ENCODE peak calls at places on chromosome 15, in five cellular contexts. One of them, this sample, is unnamed.

GRCh38 chr15:25177955-25178801 is 223.4 kb downstream of the SNRPN start:
- DNase-seq in WTC11: peak; percentile 5
- DNase-seq in epithelial cell of esophagus: no peak
- DNase-seq in progenitor cell of endocrine pancreas: peak; percentile 5
- DNase-seq in cardiac fibroblast: no peak
- DNase-seq in this sample: peak; percentile 8

GRCh38 chr15:77596821-77597803 is 35.6 kb downstream of the LINGO1 start:
- DNase-seq in WTC11: no peak
- DNase-seq in epithelial cell of esophagus: no peak
- DNase-seq in progenitor cell of endocrine pancreas: no peak
- DNase-seq in cardiac fibroblast: no peak
- DNase-seq in this sample: no peak

GRCh38 chr15:42759093-42759492 is 22.2 kb upstream of the CDAN1 start:
- DNase-seq in WTC11: no peak
- DNase-seq in epithelial cell of esophagus: no peak
- DNase-seq in progenitor cell of endocrine pancreas: no peak
- DNase-seq in cardiac fibroblast: no peak
- DNase-seq in this sample: no peak

GRCh38 chr15:27842526-27842925 is 256.6 kb downstream of the OCA2 start:
- DNase-seq in WTC11: no peak
- DNase-seq in epithelial cell of esophagus: peak; percentile 6
- DNase-seq in progenitor cell of endocrine pancreas: no peak
- DNase-seq in cardiac fibroblast: no peak
- DNase-seq in this sample: no peak

GRCh38 chr15:25053000-25053815 is 98.4 kb downstream of the SNRPN start:
- DNase-seq in WTC11: no peak
- DNase-seq in epithelial cell of esophagus: no peak
- DNase-seq in progenitor cell of endocrine pancreas: peak; percentile 7
- DNase-seq in cardiac fibroblast: no peak
- DNase-seq in this sample: no peak

GRCh38 chr15:100277087-100277855 is 64.5 kb downstream of the ADAMTS17 start:
- DNase-seq in WTC11: no peak
- DNase-seq in epithelial cell of esophagus: no peak
- DNase-seq in progenitor cell of endocrine pancreas: no peak
- DNase-seq in cardiac fibroblast: no peak
- DNase-seq in this sample: no peak

GRCh38 chr15:78619022-78619950 is 1.5 kb downstream of the CHRNA3 start:
- DNase-seq in WTC11: peak; percentile 32
- DNase-seq in epithelial cell of esophagus: no peak
- DNase-seq in progenitor cell of endocrine pancreas: peak; percentile 7
- DNase-seq in cardiac fibroblast: no peak
- DNase-seq in this sample: no peak

GRCh38 chr15:58185439-58185838 is 47.3 kb downstream of the AQP9 start:
- DNase-seq in WTC11: no peak
- DNase-seq in epithelial cell of esophagus: no peak
- DNase-seq in progenitor cell of endocrine pancreas: no peak
- DNase-seq in cardiac fibroblast: peak; percentile 69
- DNase-seq in this sample: no peak

GRCh38 chr15:71538922-71539321 is 271.4 kb upstream of the NR2E3 start:
- DNase-seq in WTC11: no peak
- DNase-seq in epithelial cell of esophagus: no peak
- DNase-seq in progenitor cell of endocrine pancreas: no peak
- DNase-seq in cardiac fibroblast: no peak
- DNase-seq in this sample: no peak

GRCh38 chr15:61337541-61337940 is 108.4 kb upstream of the RORA start:
- DNase-seq in WTC11: no peak
- DNase-seq in epithelial cell of esophagus: no peak
- DNase-seq in progenitor cell of endocrine pancreas: no peak
- DNase-seq in cardiac fibroblast: no peak
- DNase-seq in this sample: no peak

GRCh38 chr15:35013370-35013769 is 25.3 kb upstream of the ZNF770 start:
- DNase-seq in WTC11: no peak
- DNase-seq in epithelial cell of esophagus: no peak
- DNase-seq in progenitor cell of endocrine pancreas: no peak
- DNase-seq in cardiac fibroblast: peak; percentile 61
- DNase-seq in this sample: no peak
- TF ChIP-seq CTCF in WTC11: no peak
- TF ChIP-seq CTCF in epithelial cell of esophagus: no peak
- TF ChIP-seq CTCF in progenitor cell of endocrine pancreas: no peak
- TF ChIP-seq CTCF in cardiac fibroblast: no peak
- TF ChIP-seq CTCF in this sample: no peak

GRCh38 chr15:79826800-79827199 is 70.0 kb downstream of the MTHFS start:
- DNase-seq in WTC11: no peak
- DNase-seq in epithelial cell of esophagus: no peak
- DNase-seq in progenitor cell of endocrine pancreas: no peak
- DNase-seq in cardiac fibroblast: no peak
- DNase-seq in this sample: no peak

GRCh38 chr15:79831635-79832034 is 65.2 kb downstream of the MTHFS start:
- DNase-seq in WTC11: no peak
- DNase-seq in epithelial cell of esophagus: no peak
- DNase-seq in progenitor cell of endocrine pancreas: no peak
- DNase-seq in cardiac fibroblast: no peak
- DNase-seq in this sample: no peak

GRCh38 chr15:79828447-79828846 is 68.4 kb downstream of the MTHFS start:
- DNase-seq in WTC11: no peak
- DNase-seq in epithelial cell of esophagus: no peak
- DNase-seq in progenitor cell of endocrine pancreas: no peak
- DNase-seq in cardiac fibroblast: no peak
- DNase-seq in this sample: no peak

GRCh38 chr15:79832358-79832757 is 64.5 kb downstream of the MTHFS start:
- DNase-seq in WTC11: no peak
- DNase-seq in epithelial cell of esophagus: no peak
- DNase-seq in progenitor cell of endocrine pancreas: no peak
- DNase-seq in cardiac fibroblast: no peak
- DNase-seq in this sample: no peak

DNA sequence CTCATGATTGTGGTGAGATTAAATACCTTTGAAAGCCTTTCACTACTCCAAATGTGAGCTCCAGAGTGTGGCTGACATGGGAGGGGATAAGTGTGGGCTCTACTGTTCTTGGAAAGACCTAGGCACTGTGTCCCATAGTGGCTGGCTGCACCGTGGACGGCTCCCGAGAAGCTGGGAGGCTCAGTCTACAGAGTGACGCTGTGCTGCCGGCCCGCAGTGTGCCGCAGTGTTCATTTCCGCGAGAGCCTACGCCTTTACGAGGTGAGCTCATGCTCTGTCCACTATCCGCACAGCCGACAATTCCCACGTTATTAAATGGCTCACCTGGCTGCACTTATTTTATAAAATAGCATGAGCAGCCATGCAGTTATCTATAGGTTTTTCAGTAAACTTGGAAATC is 66.9 kb downstream of the MTHFS start:
- DNase-seq in WTC11: no peak
- DNase-seq in epithelial cell of esophagus: no peak
- DNase-seq in progenitor cell of endocrine pancreas: no peak
- DNase-seq in cardiac fibroblast: no peak
- DNase-seq in this sample: no peak
- TF ChIP-seq CTCF in WTC11: no peak
- TF ChIP-seq CTCF in epithelial cell of esophagus: no peak
- TF ChIP-seq CTCF in progenitor cell of endocrine pancreas: no peak
- TF ChIP-seq CTCF in cardiac fibroblast: no peak
- TF ChIP-seq CTCF in this sample: no peak

GRCh38 chr15:39628821-39629220 is 47.9 kb downstream of the THBS1 start:
- DNase-seq in WTC11: no peak
- DNase-seq in epithelial cell of esophagus: no peak
- DNase-seq in progenitor cell of endocrine pancreas: no peak
- DNase-seq in cardiac fibroblast: no peak
- DNase-seq in this sample: no peak

GRCh38 chr15:39628131-39628482 is 47.2 kb downstream of the THBS1 start:
- DNase-seq in WTC11: no peak
- DNase-seq in epithelial cell of esophagus: no peak
- DNase-seq in progenitor cell of endocrine pancreas: no peak
- DNase-seq in cardiac fibroblast: no peak
- DNase-seq in this sample: no peak

GRCh38 chr15:39629906-39630305 is 49.0 kb downstream of the THBS1 start:
- DNase-seq in WTC11: no peak
- DNase-seq in epithelial cell of esophagus: peak; percentile 95
- DNase-seq in progenitor cell of endocrine pancreas: no peak
- DNase-seq in cardiac fibroblast: peak; percentile 44
- DNase-seq in this sample: no peak

GRCh38 chr15:39629376-39629775 is 48.5 kb downstream of the THBS1 start:
- DNase-seq in WTC11: no peak
- DNase-seq in epithelial cell of esophagus: peak; percentile 94
- DNase-seq in progenitor cell of endocrine pancreas: no peak
- DNase-seq in cardiac fibroblast: peak; percentile 82
- DNase-seq in this sample: no peak

DNA sequence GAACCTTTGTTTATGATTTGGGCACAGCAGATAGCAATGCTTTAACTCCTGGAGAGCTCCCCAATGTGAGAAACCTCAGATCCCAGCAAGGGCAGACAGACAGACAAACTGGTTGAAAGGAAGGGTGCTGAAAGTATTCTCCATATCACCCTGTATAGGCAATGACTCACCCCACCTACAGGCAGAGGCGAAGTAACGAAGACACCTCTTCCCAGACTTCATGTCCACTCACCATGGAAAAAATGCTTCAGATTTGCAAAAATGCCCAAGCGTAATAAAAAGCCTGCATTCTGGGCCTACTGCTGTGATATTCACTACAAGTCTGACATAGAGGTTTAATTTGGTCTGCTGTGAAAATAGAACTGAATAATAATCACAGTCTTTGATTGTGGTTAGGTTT is 50.5 kb downstream of the THBS1 start:
- DNase-seq in WTC11: no peak
- DNase-seq in epithelial cell of esophagus: peak; percentile 86
- DNase-seq in progenitor cell of endocrine pancreas: no peak
- DNase-seq in cardiac fibroblast: no peak
- DNase-seq in this sample: no peak
- TF ChIP-seq CTCF in WTC11: no peak
- TF ChIP-seq CTCF in epithelial cell of esophagus: peak; percentile 35
- TF ChIP-seq CTCF in progenitor cell of endocrine pancreas: no peak
- TF ChIP-seq CTCF in cardiac fibroblast: no peak
- TF ChIP-seq CTCF in this sample: no peak

GRCh38 chr15:39124925-39125625 is 455.8 kb upstream of the THBS1 start:
- DNase-seq in WTC11: no peak
- DNase-seq in epithelial cell of esophagus: no peak
- DNase-seq in progenitor cell of endocrine pancreas: no peak
- DNase-seq in cardiac fibroblast: peak; percentile 39
- DNase-seq in this sample: no peak
- TF ChIP-seq CTCF in WTC11: no peak
- TF ChIP-seq CTCF in epithelial cell of esophagus: no peak
- TF ChIP-seq CTCF in progenitor cell of endocrine pancreas: no peak
- TF ChIP-seq CTCF in cardiac fibroblast: no peak
- TF ChIP-seq CTCF in this sample: no peak

GRCh38 chr15:75366163-75366562 is 2.2 kb downstream of the MAN2C1 start:
- DNase-seq in WTC11: no peak
- DNase-seq in epithelial cell of esophagus: no peak
- DNase-seq in progenitor cell of endocrine pancreas: no peak
- DNase-seq in cardiac fibroblast: no peak
- DNase-seq in this sample: no peak

GRCh38 chr15:75368689-75369239 is 357 bp upstream of the MAN2C1 start:
- DNase-seq in WTC11: no peak
- DNase-seq in epithelial cell of esophagus: peak; percentile 28
- DNase-seq in progenitor cell of endocrine pancreas: no peak
- DNase-seq in cardiac fibroblast: no peak
- DNase-seq in this sample: no peak

GRCh38 chr15:75367913-75368688 is at the start of gene MAN2C1:
- DNase-seq in WTC11: peak; percentile 95
- DNase-seq in epithelial cell of esophagus: peak; percentile 98
- DNase-seq in progenitor cell of endocrine pancreas: peak; percentile 91
- DNase-seq in cardiac fibroblast: peak; percentile 95
- DNase-seq in this sample: peak; percentile 95

GRCh38 chr15:75364881-75365280 is 3.5 kb downstream of the MAN2C1 start:
- DNase-seq in WTC11: no peak
- DNase-seq in epithelial cell of esophagus: no peak
- DNase-seq in progenitor cell of endocrine pancreas: no peak
- DNase-seq in cardiac fibroblast: no peak
- DNase-seq in this sample: no peak

GRCh38 chr15:75367406-75367912 is 948 bp downstream of the MAN2C1 start:
- DNase-seq in WTC11: no peak
- DNase-seq in epithelial cell of esophagus: no peak
- DNase-seq in progenitor cell of endocrine pancreas: no peak
- DNase-seq in cardiac fibroblast: no peak
- DNase-seq in this sample: no peak
- TF ChIP-seq CTCF in WTC11: no peak
- TF ChIP-seq CTCF in epithelial cell of esophagus: no peak
- TF ChIP-seq CTCF in progenitor cell of endocrine pancreas: no peak
- TF ChIP-seq CTCF in cardiac fibroblast: no peak
- TF ChIP-seq CTCF in this sample: no peak

DNA sequence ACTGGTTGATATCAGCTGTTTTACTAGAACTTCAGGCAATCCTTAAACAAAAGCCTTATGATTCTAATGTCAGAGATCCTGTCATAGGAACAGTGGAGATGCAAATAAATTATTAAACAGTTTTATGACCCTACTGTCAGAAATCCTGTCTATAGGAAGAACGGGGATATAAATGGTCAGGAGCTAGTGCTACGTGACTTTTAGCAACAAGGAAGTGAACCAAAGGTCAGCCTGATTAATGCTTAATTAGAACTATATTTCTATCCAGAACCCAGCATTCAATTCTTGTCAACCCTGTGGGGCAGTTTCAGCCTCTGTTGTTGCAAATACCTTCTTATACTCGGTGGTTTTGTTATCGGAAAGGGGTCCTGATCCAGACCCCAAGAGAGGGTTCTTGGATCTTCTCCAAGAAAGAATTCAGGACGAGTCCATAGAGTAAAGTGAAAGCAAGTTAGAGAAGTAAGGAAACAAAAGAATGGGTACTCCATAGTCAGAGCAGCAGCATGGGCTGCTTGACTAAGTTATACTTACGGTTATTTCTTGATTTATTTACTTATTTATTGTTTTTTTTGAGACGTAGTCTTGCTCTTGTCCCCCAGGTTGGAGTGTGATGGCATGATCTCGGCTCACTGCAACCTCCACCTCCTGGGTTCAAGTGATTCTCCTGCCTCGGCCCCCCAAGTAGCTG is 59.9 kb upstream of the RNU6-1 start:
- DNase-seq in WTC11: no peak
- DNase-seq in epithelial cell of esophagus: no peak
- DNase-seq in progenitor cell of endocrine pancreas: no peak
- DNase-seq in cardiac fibroblast: no peak
- DNase-seq in this sample: no peak
- TF ChIP-seq CTCF in WTC11: no peak
- TF ChIP-seq CTCF in epithelial cell of esophagus: no peak
- TF ChIP-seq CTCF in progenitor cell of endocrine pancreas: no peak
- TF ChIP-seq CTCF in cardiac fibroblast: no peak
- TF ChIP-seq CTCF in this sample: no peak

GRCh38 chr15:28903555-28903954 is 17.8 kb downstream of the APBA2 start:
- DNase-seq in WTC11: no peak
- DNase-seq in epithelial cell of esophagus: no peak
- DNase-seq in progenitor cell of endocrine pancreas: no peak
- DNase-seq in cardiac fibroblast: no peak
- DNase-seq in this sample: no peak

GRCh38 chr15:28900892-28901586 is 15.3 kb downstream of the APBA2 start:
- DNase-seq in WTC11: no peak
- DNase-seq in epithelial cell of esophagus: no peak
- DNase-seq in progenitor cell of endocrine pancreas: no peak
- DNase-seq in cardiac fibroblast: no peak
- DNase-seq in this sample: no peak

GRCh38 chr15:28901587-28901980 is 15.8 kb downstream of the APBA2 start:
- DNase-seq in WTC11: no peak
- DNase-seq in epithelial cell of esophagus: no peak
- DNase-seq in progenitor cell of endocrine pancreas: no peak
- DNase-seq in cardiac fibroblast: no peak
- DNase-seq in this sample: no peak

GRCh38 chr15:28902856-28903255 is 17.1 kb downstream of the APBA2 start:
- DNase-seq in WTC11: no peak
- DNase-seq in epithelial cell of esophagus: no peak
- DNase-seq in progenitor cell of endocrine pancreas: no peak
- DNase-seq in cardiac fibroblast: no peak
- DNase-seq in this sample: no peak

GRCh38 chr15:28901987-28902745 is 16.4 kb downstream of the APBA2 start:
- DNase-seq in WTC11: peak; percentile 59
- DNase-seq in epithelial cell of esophagus: no peak
- DNase-seq in progenitor cell of endocrine pancreas: no peak
- DNase-seq in cardiac fibroblast: no peak
- DNase-seq in this sample: no peak
- TF ChIP-seq CTCF in WTC11: peak; percentile 33
- TF ChIP-seq CTCF in epithelial cell of esophagus: no peak
- TF ChIP-seq CTCF in progenitor cell of endocrine pancreas: peak; percentile 12
- TF ChIP-seq CTCF in cardiac fibroblast: peak; percentile 9
- TF ChIP-seq CTCF in this sample: no peak